ENCODE peak calls at places on chromosome 1, in five cellular contexts. O is psoas muscle, G is Caco-2, N is mucosa of descending colon, H is left ventricle myocardium inferior. R is an unnamed sample.

GRCh38 chr1:213887842-213888241 is 99.9 kb upstream of the PROX1 start:
- DNase-seq in O (no peak), G (no peak), N (no peak), H (no peak), R (no peak)

GRCh38 chr1:30652151-30652915 is 71.1 kb downstream of the MATN1 start:
- DNase-seq in O (no peak), G (no peak), N (no peak), H (no peak), R (no peak)

GRCh38 chr1:229388876-229389580 is 44.9 kb downstream of the ACTA1 start:
- DNase-seq in O (no peak), G (no peak), N (no peak), H (no peak), R (no peak)

GRCh38 chr1:53285969-53286760 is 41.7 kb downstream of the LRP8 start:
- DNase-seq in O (no peak), G (no peak), N (no peak), H (no peak), R (no peak)

GRCh38 chr1:47992720-47993119 is 4.5 kb downstream of the TRABD2B start:
- DNase-seq in O (peak; percentile 74), G (no peak), N (no peak), H (peak; percentile 29), R (no peak)

GRCh38 chr1:230781596-230781995 is 34.4 kb downstream of the CAPN9 start:
- DNase-seq in O (no peak), G (no peak), N (no peak), H (no peak), R (no peak)

GRCh38 chr1:13813398-13814012 is 113.5 kb downstream of the PRDM2 start:
- DNase-seq in O (peak; percentile 72), G (no peak), N (no peak), H (no peak), R (peak; percentile 68)

GRCh38 chr1:917076-917459 is 6.7 kb upstream of the SAMD11 start:
- DNase-seq in O (peak; percentile 36), G (no peak), N (no peak), H (peak; percentile 13), R (no peak)

GRCh38 chr1:227447531-227447990 is 115.8 kb upstream of the ZNF678 start:
- DNase-seq in O (peak; percentile 66), G (no peak), N (peak; percentile 46), H (peak; percentile 65), R (peak; percentile 54)

GRCh38 chr1:61184035-61184713 is 101.8 kb downstream of the NFIA start:
- DNase-seq in O (peak; percentile 97), G (peak; percentile 50), N (peak; percentile 86), H (peak; percentile 93), R (peak; percentile 95)

GRCh38 chr1:167077868-167078210 is 12.3 kb downstream of the GPA33 start:
- DNase-seq in O (no peak), G (no peak), N (no peak), H (no peak), R (no peak)

GRCh38 chr1:201628490-201628889 is 89.6 kb downstream of the NAV1 start:
- DNase-seq in O (no peak), G (no peak), N (peak; percentile 43), H (peak; percentile 33), R (no peak)

GRCh38 chr1:154931940-154932487 is 4.5 kb downstream of the PMVK start:
- DNase-seq in O (no peak), G (peak; percentile 39), N (peak; percentile 93), H (no peak), R (peak; percentile 87)

GRCh38 chr1:210626341-210626740 is 297.6 kb downstream of the HHAT start:
- DNase-seq in O (no peak), G (no peak), N (no peak), H (no peak), R (no peak)

GRCh38 chr1:229272164-229273158 is 1.6 kb downstream of the RAB4A start:
- DNase-seq in O (no peak), G (no peak), N (peak; percentile 21), H (no peak), R (no peak)

GRCh38 chr1:147292012-147292411 is 49.5 kb downstream of the CHD1L start:
- DNase-seq in O (no peak), G (no peak), N (no peak), H (no peak), R (no peak)

GRCh38 chr1:72412286-72412685 is 129.9 kb upstream of the NEGR1 start:
- DNase-seq in O (no peak), G (no peak), N (no peak), H (no peak), R (no peak)

GRCh38 chr1:65284229-65284628 is 25.1 kb upstream of the DNAJC6 start:
- DNase-seq in O (no peak), G (no peak), N (no peak), H (no peak), R (no peak)

GRCh38 chr1:159941867-159942560 is 3.4 kb downstream of the IGSF9 start:
- DNase-seq in O (no peak), G (no peak), N (no peak), H (no peak), R (no peak)

GRCh38 chr1:29121951-29122661 is 1.6 kb downstream of the TMEM200B start:
- DNase-seq in O (peak; percentile 65), G (no peak), N (peak; percentile 16), H (peak; percentile 37), R (peak; percentile 54)

GRCh38 chr1:29540801-29541357 is 304.6 kb downstream of the PTPRU start:
- DNase-seq in O (no peak), G (no peak), N (no peak), H (no peak), R (no peak)

DNA sequence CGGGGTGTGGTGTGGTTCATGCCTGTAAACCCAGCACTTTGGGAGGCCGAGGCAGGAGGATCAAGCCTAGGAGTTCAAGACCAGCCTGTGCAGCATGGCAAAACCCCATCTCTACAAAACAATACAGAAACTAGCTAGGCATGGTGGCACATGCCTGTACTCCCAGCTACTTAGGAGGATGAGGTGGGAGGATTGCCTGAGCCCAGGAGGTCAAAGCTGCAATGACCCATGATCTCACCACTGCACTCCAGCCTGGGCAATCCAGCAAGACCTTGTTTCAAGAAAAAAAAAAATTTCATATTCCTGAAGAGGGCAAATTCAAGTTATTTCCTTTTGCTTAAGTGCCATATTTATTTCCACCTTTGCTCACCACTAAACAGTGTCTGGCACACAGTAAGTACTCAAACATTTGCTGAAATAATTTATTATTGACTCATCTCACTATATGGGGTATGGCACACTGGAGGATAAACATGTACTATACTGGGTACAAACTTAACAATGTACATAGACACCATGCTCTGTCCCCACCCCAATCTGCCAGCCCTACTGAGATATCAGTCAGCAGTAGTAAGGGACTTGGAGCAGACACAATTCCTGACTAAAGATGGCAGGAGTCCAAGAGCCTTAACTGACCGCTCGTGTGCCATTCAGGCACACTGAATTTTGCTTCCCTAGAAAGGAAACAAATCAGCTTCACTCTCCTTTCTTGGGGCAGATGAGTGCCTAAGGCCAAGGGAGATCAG is 15.5 kb downstream of the MEAF6 start:
- DNase-seq in O (no peak), G (no peak), N (peak; percentile 63), H (no peak), R (no peak)
- H3K4me1 ChIP-seq in O (peaks cover 9% of the 10 kb centered on the region), G (no peaks in the 10 kb centered on the region), N (peaks cover 6% of the 10 kb centered on the region), H (peaks cover 26% of the 10 kb centered on the region), R (peaks cover 21% of the 10 kb centered on the region)

GRCh38 chr1:8879348-8880067 is 1.0 kb upstream of the ENO1 start:
- DNase-seq in O (no peak), G (no peak), N (no peak), H (peak; percentile 69), R (no peak)
- H3K4me1 ChIP-seq in O (peaks cover 40% of the 10 kb centered on the region), G (peaks cover 14% of the 10 kb centered on the region), N (peaks cover 44% of the 10 kb centered on the region), H (peaks cover 62% of the 10 kb centered on the region), R (peaks cover 44% of the 10 kb centered on the region)

DNA sequence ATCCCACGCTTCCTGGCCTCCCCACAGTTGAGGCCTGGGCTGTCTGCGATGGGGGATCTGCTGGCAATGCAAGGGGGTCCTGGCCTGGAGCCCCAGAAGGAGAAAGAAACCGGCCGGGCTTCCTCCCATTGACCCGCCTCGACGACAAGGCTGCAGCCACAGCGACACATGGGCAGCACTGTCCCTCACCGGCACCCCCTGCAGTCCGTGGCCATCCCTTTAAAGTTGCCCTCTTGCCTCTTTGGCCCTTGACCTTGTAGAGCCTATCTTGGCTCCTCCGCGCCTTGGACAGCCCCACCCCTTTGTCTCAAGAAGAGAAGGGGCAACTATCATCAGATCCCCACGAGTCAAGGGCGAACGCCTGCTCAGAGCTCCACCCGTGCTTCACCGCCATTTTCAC is 106.0 kb downstream of the CASZ1 start:
- DNase-seq in O (no peak), G (no peak), N (no peak), H (no peak), R (no peak)
- H3K4me1 ChIP-seq in O (peaks cover 80% of the 10 kb centered on the region), G (peaks cover 22% of the 10 kb centered on the region), N (peaks cover 62% of the 10 kb centered on the region), H (peaks cover 90% of the 10 kb centered on the region), R (peaks cover 81% of the 10 kb centered on the region)

GRCh38 chr1:219745070-219745469 is 132.2 kb upstream of the ZC3H11B start:
- DNase-seq in O (no peak), G (no peak), N (no peak), H (no peak), R (no peak)
- H3K4me1 ChIP-seq in O (no peaks in the 10 kb centered on the region), G (no peaks in the 10 kb centered on the region), N (no peaks in the 10 kb centered on the region), H (peaks cover 29% of the 10 kb centered on the region), R (no peaks in the 10 kb centered on the region)

GRCh38 chr1:186066411-186066810 is 308.6 kb downstream of the TPR start:
- DNase-seq in O (no peak), G (no peak), N (no peak), H (no peak), R (no peak)
- H3K4me1 ChIP-seq in O (no peaks in the 10 kb centered on the region), G (no peaks in the 10 kb centered on the region), N (no peaks in the 10 kb centered on the region), H (no peaks in the 10 kb centered on the region), R (no peaks in the 10 kb centered on the region)

DNA sequence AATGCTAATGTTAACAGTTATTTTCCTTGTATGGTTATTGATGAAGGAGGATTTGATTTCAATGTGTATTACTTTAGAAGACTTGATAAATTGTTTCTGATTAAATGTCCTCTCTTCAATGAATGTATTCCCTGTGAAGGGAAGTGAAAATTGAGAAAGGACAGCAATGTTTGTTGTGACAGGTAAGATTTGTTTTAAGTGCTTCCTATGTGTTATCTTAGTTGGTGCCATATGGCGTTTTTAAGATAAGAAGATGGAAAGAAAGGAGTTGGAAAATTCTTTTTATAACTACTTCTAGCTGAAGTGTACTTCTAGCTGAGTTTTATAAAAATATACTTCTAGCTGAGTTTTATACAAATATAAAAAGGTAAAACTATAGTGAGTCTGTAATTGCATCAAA is 382.7 kb upstream of the B3GALT2 start:
- DNase-seq in O (no peak), G (no peak), N (no peak), H (no peak), R (no peak)
- H3K4me1 ChIP-seq in O (no peaks in the 10 kb centered on the region), G (no peaks in the 10 kb centered on the region), N (no peaks in the 10 kb centered on the region), H (no peaks in the 10 kb centered on the region), R (no peaks in the 10 kb centered on the region)

GRCh38 chr1:41713141-41713540 is 205.6 kb downstream of the HIVEP3 start:
- DNase-seq in O (no peak), G (no peak), N (no peak), H (no peak), R (no peak)
- H3K4me1 ChIP-seq in O (no peaks in the 10 kb centered on the region), G (no peaks in the 10 kb centered on the region), N (no peaks in the 10 kb centered on the region), H (peaks cover 34% of the 10 kb centered on the region), R (no peaks in the 10 kb centered on the region)

GRCh38 chr1:63908016-63908415 is 134.2 kb downstream of the ROR1 start:
- DNase-seq in O (no peak), G (no peak), N (no peak), H (no peak), R (no peak)

GRCh38 chr1:63904826-63905225 is 131.0 kb downstream of the ROR1 start:
- DNase-seq in O (no peak), G (no peak), N (no peak), H (no peak), R (no peak)

GRCh38 chr1:63909511-63909910 is 135.7 kb downstream of the ROR1 start:
- DNase-seq in O (no peak), G (no peak), N (no peak), H (no peak), R (no peak)

GRCh38 chr1:63906053-63906704 is 132.4 kb downstream of the ROR1 start:
- DNase-seq in O (no peak), G (no peak), N (no peak), H (no peak), R (no peak)

GRCh38 chr1:63907051-63907450 is 133.2 kb downstream of the ROR1 start:
- DNase-seq in O (no peak), G (no peak), N (no peak), H (no peak), R (no peak)
- H3K4me1 ChIP-seq in O (peaks cover 24% of the 10 kb centered on the region), G (no peaks in the 10 kb centered on the region), N (peaks cover 4% of the 10 kb centered on the region), H (peaks cover 51% of the 10 kb centered on the region), R (peaks cover 7% of the 10 kb centered on the region)

R was measured in lower lobe of right lung.